ENCODE peak calls at places on chromosomes 3 and 15, in eight cellular contexts. N, J, R, X, M, G, B and Y are unnamed samples.

GRCh38 chr3:21715662-21716061 is 35.3 kb downstream of the ZNF385D start:
- DNase-seq in G (no peak), X (no peak), N (no peak), R (no peak), J (no peak), M (no peak), B (no peak), Y (no peak)

GRCh38 chr15:38608682-38609081 is 44.1 kb upstream of the RASGRP1 start:
- DNase-seq in J (no peak), B (no peak), G (no peak), R (no peak), N (no peak), X (no peak), M (no peak), Y (no peak)

GRCh38 chr3:168546707-168547106 is 451.0 kb upstream of the GOLIM4 start:
- DNase-seq in R (no peak), M (no peak), J (no peak), G (no peak), X (no peak), N (no peak), B (no peak), Y (no peak)

GRCh38 chr3:197912770-197913476 is 37.1 kb upstream of the RPL35A start:
- DNase-seq in R (no peak), M (no peak), N (no peak), B (peak; percentile 71), G (no peak), J (no peak), X (peak; percentile 16), Y (no peak)

GRCh38 chr3:143139786-143140185 is 20.2 kb downstream of the CHST2 start:
- DNase-seq in R (peak; percentile 57), N (peak; percentile 76), J (peak; percentile 25), B (no peak), X (peak; percentile 59), G (no peak), M (no peak), Y (no peak)

GRCh38 chr3:10511809-10512494 is 6.6 kb upstream of the ATP2B2 start:
- DNase-seq in J (peak; percentile 67), M (no peak), G (no peak), X (no peak), N (no peak), B (no peak), R (no peak), Y (no peak)

GRCh38 chr15:59303641-59304433 is 68.8 kb downstream of the MYO1E start:
- DNase-seq in M (no peak), G (no peak), J (peak; percentile 22), X (no peak), R (no peak), B (no peak), N (no peak), Y (no peak)

GRCh38 chr15:29890761-29891457 is 68.6 kb upstream of the TJP1 start:
- DNase-seq in G (no peak), X (no peak), M (no peak), J (no peak), R (no peak), N (no peak), B (no peak), Y (no peak)

DNA sequence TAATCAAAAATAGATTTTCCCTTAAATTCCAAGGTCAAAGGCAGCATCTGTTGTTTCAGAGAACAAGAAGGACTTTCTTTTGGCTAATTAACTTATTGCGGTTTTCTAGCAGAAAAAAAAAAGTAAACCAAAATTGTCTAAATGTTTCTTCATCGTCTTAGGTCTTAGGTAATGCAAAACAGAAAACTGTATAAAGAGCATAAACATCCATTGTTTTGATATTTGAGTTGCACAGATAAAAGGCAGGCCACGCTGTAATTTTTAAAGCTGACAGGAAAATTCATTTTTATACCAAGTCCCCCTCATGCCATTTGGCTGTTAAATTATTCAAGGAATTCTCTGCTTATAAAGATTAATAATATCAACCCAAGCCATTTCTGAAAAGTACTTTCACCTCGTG is 139.0 kb downstream of the TNIK start:
- DNase-seq in G (no peak), X (no peak), M (no peak), R (no peak), B (no peak), J (no peak), N (no peak), Y (no peak)
- H3K27ac ChIP-seq in G (no peak overlapping the region), X (peak overlapping the region; percentile 90), M (no peak overlapping the region), R (peak overlapping the region; percentile 61), B (no peak overlapping the region), J (no peak overlapping the region), N (no peak overlapping the region), Y (peak overlapping the region; percentile 47)

DNA sequence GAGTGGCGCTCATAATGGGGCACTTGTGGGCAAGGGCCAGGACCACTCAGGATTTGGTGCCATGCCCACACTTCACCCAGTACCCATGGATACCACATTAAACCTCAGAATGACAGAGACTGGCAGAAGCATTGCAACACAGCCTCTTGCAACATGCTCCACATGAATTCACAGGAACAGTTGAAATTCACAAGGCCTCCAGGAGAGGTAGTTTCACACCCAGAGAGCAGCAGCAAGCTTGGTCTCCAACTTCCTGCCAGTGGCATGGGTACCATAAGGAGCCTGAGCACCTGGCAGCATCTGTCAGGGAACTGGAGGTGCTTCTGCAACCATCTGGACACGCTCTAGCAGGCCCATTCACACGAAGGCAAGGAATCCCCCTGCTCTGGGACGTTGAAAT is 101.0 kb downstream of the OSBPL10 start:
- DNase-seq in M (no peak), R (no peak), N (no peak), G (no peak), X (no peak), J (peak; percentile 8), B (peak; percentile 37), Y (no peak)
- H3K27ac ChIP-seq in M (no peak overlapping the region), R (no peak overlapping the region), N (no peak overlapping the region), G (peak overlapping the region; percentile 17), X (no peak overlapping the region), J (no peak overlapping the region), B (no peak overlapping the region), Y (no peak overlapping the region)

GRCh38 chr3:116896116-116896515 is 186.5 kb downstream of the TUSC7 start:
- DNase-seq in X (no peak), M (no peak), R (no peak), G (no peak), N (no peak), B (no peak), J (no peak), Y (no peak)
- H3K27ac ChIP-seq in X (no peak overlapping the region), M (no peak overlapping the region), R (no peak overlapping the region), G (no peak overlapping the region), N (no peak overlapping the region), B (no peak overlapping the region), J (no peak overlapping the region), Y (no peak overlapping the region)

GRCh38 chr15:72698938-72699337 is 12.9 kb downstream of the BBS4 start:
- DNase-seq in G (no peak), X (no peak), J (no peak), R (no peak), N (no peak), B (no peak), M (no peak), Y (no peak)
- H3K27ac ChIP-seq in G (no peak overlapping the region), X (no peak overlapping the region), J (no peak overlapping the region), R (no peak overlapping the region), N (no peak overlapping the region), B (no peak overlapping the region), M (no peak overlapping the region), Y (no peak overlapping the region)

GRCh38 chr15:98723195-98723594 is 74.9 kb downstream of the IGF1R start:
- DNase-seq in G (no peak), N (no peak), J (no peak), R (no peak), B (no peak), M (no peak), X (no peak), Y (no peak)
- H3K27ac ChIP-seq in G (peak overlapping the region; percentile 72), N (peak overlapping the region; percentile 85), J (no peak overlapping the region), R (peak overlapping the region; percentile 31), B (no peak overlapping the region), M (no peak overlapping the region), X (no peak overlapping the region), Y (no peak overlapping the region)

DNA sequence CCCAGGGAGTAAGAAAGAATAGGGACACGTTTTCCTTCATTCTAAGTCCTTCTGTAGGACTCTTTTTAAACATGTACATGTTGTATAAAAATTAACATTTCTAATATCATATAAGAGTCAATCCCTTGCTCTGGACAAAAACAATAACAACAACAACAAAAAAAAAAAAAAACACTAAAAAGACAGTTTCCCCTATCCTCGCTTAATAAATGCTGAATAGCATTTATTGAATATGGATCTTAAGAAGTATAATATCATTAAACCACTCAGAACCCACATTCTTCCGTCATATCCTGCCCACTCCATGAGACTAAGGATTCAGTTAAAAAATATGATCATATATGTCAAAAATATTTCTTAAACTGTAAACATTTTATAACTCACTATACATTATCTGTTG is 145.1 kb downstream of the AQP9 start:
- DNase-seq in M (no peak), X (no peak), G (no peak), R (no peak), B (no peak), J (no peak), N (no peak), Y (no peak)
- H3K27ac ChIP-seq in M (no peak overlapping the region), X (no peak overlapping the region), G (no peak overlapping the region), R (no peak overlapping the region), B (no peak overlapping the region), J (no peak overlapping the region), N (no peak overlapping the region), Y (no peak overlapping the region)